ENCODE peak calls at places on chromosomes 7 and 10, in five cellular contexts. R is hepatocyte, X is tibial artery, T is coronary artery, G is lower leg skin. N is an unnamed sample.

GRCh38 chr7:15603124-15603523 is 41.3 kb upstream of the AGMO start:
- DNase-seq in T (no peak), X (no peak), G (no peak), R (no peak), N (peak)

GRCh38 chr10:103254538-103255325 is 9.0 kb downstream of the RPEL1 start:
- DNase-seq in X (no peak), R (no peak), T (no peak), G (no peak), N (no peak)

GRCh38 chr7:67311901-67312300 is 315.3 kb downstream of the TYW1 start:
- DNase-seq in G (no peak), R (no peak), X (no peak), T (no peak), N (peak)

GRCh38 chr7:72016574-72016973 is 395.6 kb downstream of the CALN1 start:
- DNase-seq in T (no peak), G (no peak), R (no peak), X (no peak), N (no peak)

GRCh38 chr10:70586348-70586930 is 16.1 kb downstream of the PRF1 start:
- DNase-seq in X (no peak), T (no peak), G (no peak), R (no peak), N (no peak)

GRCh38 chr7:11911900-11912299 is 79.9 kb upstream of the THSD7A start:
- DNase-seq in G (no peak), X (no peak), R (no peak), T (no peak), N (no peak)

GRCh38 chr10:126283307-126283706 is 105.0 kb downstream of the ADAM12 start:
- DNase-seq in R (no peak), G (no peak), T (no peak), X (no peak), N (no peak)

GRCh38 chr7:150952331-150953050 is 25.6 kb downstream of the KCNH2 start:
- DNase-seq in G (no peak), X (no peak), R (no peak), T (no peak), N (no peak)

GRCh38 chr7:123437447-123437995 is 96.9 kb downstream of the IQUB start:
- DNase-seq in G (no peak), X (no peak), T (no peak), R (no peak), N (peak)

GRCh38 chr10:546971-547590 is 142.4 kb downstream of the DIP2C start:
- DNase-seq in G (no peak), R (peak), X (peak), T (peak), N (peak)

GRCh38 chr10:80477813-80478212 is 23.7 kb downstream of the TSPAN14 start:
- DNase-seq in T (no peak), G (no peak), X (peak), R (no peak), N (peak)

GRCh38 chr10:60230892-60231291 is 158.8 kb downstream of the ANK3 start:
- DNase-seq in G (no peak), R (no peak), T (no peak), X (no peak), N (peak)

GRCh38 chr10:112039823-112040222 is 143.7 kb downstream of the GPAM start:
- DNase-seq in G (no peak), T (no peak), X (no peak), R (no peak), N (no peak)

DNA sequence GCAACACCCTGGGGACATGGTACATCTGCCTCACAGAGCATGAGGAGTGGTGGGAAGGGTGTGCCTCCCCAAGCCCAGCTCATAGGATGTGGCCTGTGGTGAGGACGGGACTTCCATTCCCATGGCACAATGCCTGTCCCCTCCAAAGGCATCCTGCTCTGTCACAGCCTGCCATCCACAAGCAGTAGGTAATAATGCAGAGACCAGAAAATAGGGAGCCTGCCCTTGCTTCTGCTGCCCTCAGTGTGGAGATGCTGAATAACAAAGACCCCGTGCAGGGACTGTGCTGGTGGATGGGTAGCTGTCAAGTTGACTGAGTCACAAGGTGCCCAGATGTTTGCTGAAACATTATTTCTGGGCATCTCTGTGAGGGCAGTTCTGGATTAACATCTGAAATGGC is 199.9 kb upstream of the GRB10 start:
- DNase-seq in X (no peak), G (no peak), T (no peak), R (no peak), N (no peak)
- TF ChIP-seq CTCF in X (no peak), G (no peak), T (no peak), R (no peak), N (peak)

GRCh38 chr10:53893061-53893460 is 908.0 kb downstream of the PCDH15 start:
- DNase-seq in R (no peak), X (no peak), T (no peak), G (no peak), N (no peak)
- H3K4me3 ChIP-seq in R (no peak), X (no peak), T (no peak), G (no peak), N (no peak)

GRCh38 chr10:93784059-93784458 is 26.3 kb downstream of the LGI1 start:
- DNase-seq in R (no peak), G (no peak), X (no peak), T (no peak), N (no peak)
- TF ChIP-seq CTCF in R (no peak), G (no peak), X (no peak), T (no peak), N (no peak)

DNA sequence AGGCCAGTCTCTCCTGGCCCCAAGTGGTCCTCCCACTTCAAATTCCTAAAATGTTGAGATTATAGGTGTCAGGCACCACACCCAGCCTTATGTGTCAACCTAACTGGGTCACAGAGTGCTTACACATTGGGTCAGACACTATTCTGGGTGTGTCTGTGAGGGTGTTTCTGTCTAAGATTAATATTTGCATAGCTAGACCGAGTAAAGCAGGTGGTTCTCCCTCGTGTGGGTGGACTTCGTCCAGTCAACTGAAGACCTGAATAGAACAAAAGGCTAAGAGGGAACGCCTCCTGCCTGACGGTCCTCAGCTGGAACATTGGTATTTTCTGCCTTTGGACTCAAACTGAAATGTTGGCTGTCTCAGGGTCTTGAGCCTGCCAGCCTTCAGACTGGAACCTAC is 11.5 kb downstream of the PPIF start:
- DNase-seq in R (peak), X (no peak), T (no peak), G (no peak), N (no peak)
- H3K4me3 ChIP-seq in R (no peak), X (no peak), T (no peak), G (no peak), N (no peak)

GRCh38 chr10:20888620-20889337 is 8.3 kb downstream of the NEBL start:
- DNase-seq in R (no peak), G (no peak), X (no peak), T (no peak), N (no peak)
- TF ChIP-seq CTCF in R (peak), G (no peak), X (no peak), T (no peak), N (no peak)